ENCODE peak calls at places on chromosome 20, in five cellular contexts. O is NCI-H2081 treated with DMSO at 0.1 percent for 48 hours, E is left cardiac atrium, M is nephron progenitor cell, S is tibial artery. C is an unnamed sample.

GRCh38 chr20:6081236-6081635 is 27.4 kb upstream of the LRRN4 start:
- DNase-seq in O (no peak), E (no peak), M (no peak), S (no peak), C (no peak)

GRCh38 chr20:4519530-4519929 is 202.2 kb upstream of the PRND start:
- DNase-seq in O (no peak), E (no peak), M (peak; percentile 37), S (no peak), C (no peak)

GRCh38 chr20:46683939-46684750 is 5.1 kb downstream of the TP53RK start:
- DNase-seq in O (no peak), E (peak; percentile 64), M (peak; percentile 67), S (peak; percentile 44), C (peak; percentile 73)

GRCh38 chr20:47348539-47349142 is 7.9 kb downstream of the ZMYND8 start:
- DNase-seq in O (no peak), E (no peak), M (no peak), S (no peak), C (no peak)

GRCh38 chr20:25461766-25462165 is 54.3 kb downstream of the GINS1 start:
- DNase-seq in O (no peak), E (no peak), M (no peak), S (peak; percentile 40), C (no peak)

GRCh38 chr20:57043091-57043490 is 223.3 kb downstream of the BMP7 start:
- DNase-seq in O (no peak), E (no peak), M (no peak), S (no peak), C (no peak)

GRCh38 chr20:56428388-56428787 is 16.3 kb downstream of the CASS4 start:
- DNase-seq in O (no peak), E (no peak), M (no peak), S (no peak), C (no peak)

GRCh38 chr20:58691773-58692578 is 624 bp upstream of the NPEPL1 start:
- DNase-seq in O (no peak), E (peak; percentile 76), M (no peak), S (peak; percentile 66), C (peak; percentile 87)

GRCh38 chr20:19889011-19889953 is 127.9 kb upstream of the NAA20 start:
- DNase-seq in O (no peak), E (peak; percentile 73), M (peak; percentile 23), S (peak; percentile 51), C (peak; percentile 70)

GRCh38 chr20:48463916-48464315 is 363.9 kb downstream of the PREX1 start:
- DNase-seq in O (no peak), E (no peak), M (no peak), S (peak; percentile 47), C (no peak)

GRCh38 chr20:35831029-35831428 is 59.2 kb downstream of the PHF20 start:
- DNase-seq in O (no peak), E (no peak), M (no peak), S (no peak), C (no peak)

GRCh38 chr20:49400410-49400809 is 82.1 kb downstream of the KCNB1 start:
- DNase-seq in O (no peak), E (peak; percentile 45), M (no peak), S (peak; percentile 81), C (peak; percentile 68)

GRCh38 chr20:6767536-6768227 is at the start of gene BMP2:
- DNase-seq in O (no peak), E (peak; percentile 60), M (peak; percentile 74), S (peak; percentile 24), C (no peak)

C was measured in right atrium auricular region.